ENCODE peak calls at places on chromosomes 16 and 17, in eight cellular contexts. W is upper lobe of left lung, Y is GM23338, P is HCT116, L is endothelial cell of umbilical vein, B is prostate gland, G is transverse colon, A is stomach. E is an unnamed sample.

GRCh38 chr17:31745964-31746650 is 112.9 kb downstream of the COPRS start:
- DNase-seq in W (no peak), Y (no peak), P (no peak), L (peak), B (no peak), G (no peak), A (no peak), E (no peak)

GRCh38 chr16:17062676-17063075 is 408.1 kb downstream of the XYLT1 start:
- DNase-seq in W (no peak), Y (no peak), P (no peak), L (no peak), B (no peak), G (no peak), A (no peak), E (no peak)

GRCh38 chr17:48483471-48484131 is 47.2 kb downstream of the HOXB1 start:
- DNase-seq in W (no peak), Y (peak), P (peak), L (no peak), B (peak), G (peak), A (no peak), E (no peak)

GRCh38 chr17:80365983-80366382 is 49.0 kb upstream of the ENDOV start:
- DNase-seq in W (no peak), Y (no peak), P (no peak), L (no peak), B (no peak), G (no peak), A (no peak), E (peak)

GRCh38 chr16:31138621-31139578 is 3.4 kb upstream of the PRSS8 start:
- DNase-seq in W (peak), Y (peak), P (peak), L (peak), B (peak), G (peak), A (peak), E (no peak)

GRCh38 chr17:76867578-76868175 is 527 bp upstream of the MGAT5B start:
- DNase-seq in W (no peak), Y (peak), P (no peak), L (peak), B (no peak), G (no peak), A (no peak), E (no peak)

GRCh38 chr17:71970312-71970711 is 150.5 kb upstream of the SOX9 start:
- DNase-seq in W (no peak), Y (no peak), P (no peak), L (no peak), B (no peak), G (no peak), A (no peak), E (no peak)

GRCh38 chr17:63679214-63679613 is 20.7 kb downstream of the LIMD2 start:
- DNase-seq in W (no peak), Y (peak), P (no peak), L (no peak), B (no peak), G (no peak), A (no peak), E (no peak)

GRCh38 chr17:76981545-76982295 is 113.5 kb downstream of the MGAT5B start:
- DNase-seq in W (no peak), Y (peak), P (no peak), L (no peak), B (no peak), G (no peak), A (no peak), E (no peak)

GRCh38 chr16:11089504-11090124 is 145.2 kb downstream of the CLEC16A start:
- DNase-seq in W (peak), Y (no peak), P (no peak), L (no peak), B (no peak), G (peak), A (peak), E (no peak)

GRCh38 chr17:15237106-15237425 is 28.1 kb downstream of the PMP22 start:
- DNase-seq in W (no peak), Y (no peak), P (no peak), L (no peak), B (no peak), G (no peak), A (no peak), E (no peak)

GRCh38 chr17:44376124-44376523 is 12.5 kb upstream of the FAM171A2 start:
- DNase-seq in W (no peak), Y (peak), P (no peak), L (peak), B (no peak), G (no peak), A (no peak), E (no peak)

GRCh38 chr17:16516594-16517018 is 24.6 kb upstream of the LRRC75A start:
- DNase-seq in W (no peak), Y (no peak), P (peak), L (peak), B (no peak), G (no peak), A (no peak), E (no peak)

GRCh38 chr17:79573196-79573929 is 37.5 kb downstream of the RBFOX3 start:
- DNase-seq in W (no peak), Y (no peak), P (no peak), L (no peak), B (no peak), G (no peak), A (no peak), E (no peak)

GRCh38 chr17:79990704-79991103 is 45.0 kb downstream of the TBC1D16 start:
- DNase-seq in W (no peak), Y (no peak), P (no peak), L (no peak), B (no peak), G (no peak), A (no peak), E (no peak)

GRCh38 chr16:72878301-72879269 is 169.3 kb downstream of the ZFHX3 start:
- DNase-seq in W (no peak), Y (no peak), P (no peak), L (no peak), B (no peak), G (no peak), A (no peak), E (no peak)

GRCh38 chr17:67800495-67800928 is 24.8 kb upstream of the BPTF start:
- DNase-seq in W (peak), Y (peak), P (peak), L (peak), B (peak), G (peak), A (peak), E (peak)

GRCh38 chr17:50331085-50331791 is 14.7 kb upstream of the XYLT2 start:
- DNase-seq in W (no peak), Y (no peak), P (no peak), L (no peak), B (no peak), G (no peak), A (no peak), E (no peak)

GRCh38 chr16:67959520-67959919 is 8.9 kb downstream of the SLC12A4 start:
- DNase-seq in W (peak), Y (no peak), P (no peak), L (no peak), B (no peak), G (peak), A (no peak), E (peak)

GRCh38 chr17:81907219-81908145 is 3.7 kb downstream of the PCYT2 start:
- DNase-seq in W (no peak), Y (no peak), P (no peak), L (no peak), B (no peak), G (no peak), A (no peak), E (no peak)

GRCh38 chr16:11390573-11391495 is 45.6 kb downstream of the RMI2 start:
- DNase-seq in W (no peak), Y (no peak), P (no peak), L (no peak), B (no peak), G (no peak), A (no peak), E (peak)

GRCh38 chr17:74682442-74683190 is 30.1 kb downstream of the CD300LF start:
- DNase-seq in W (no peak), Y (no peak), P (no peak), L (no peak), B (no peak), G (no peak), A (no peak), E (no peak)

DNA sequence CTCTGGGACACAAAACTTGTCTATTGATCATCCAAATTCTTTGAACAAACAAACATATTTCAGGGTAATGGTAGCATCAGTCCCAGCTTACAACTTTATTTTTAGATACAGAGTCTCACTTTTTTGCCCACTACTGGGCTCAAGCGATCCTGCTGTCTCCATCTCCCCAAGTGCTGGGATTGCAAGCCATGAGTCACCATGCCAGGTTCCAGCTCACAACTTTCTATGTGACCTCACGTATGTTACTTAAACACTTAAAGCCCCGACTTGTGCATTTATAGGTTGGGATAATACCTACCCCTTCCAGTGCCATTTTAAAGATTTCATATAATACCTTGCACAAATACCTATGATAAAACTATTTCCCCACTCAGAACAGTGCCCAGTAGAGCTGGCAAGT is 42.0 kb upstream of the KSR1 start:
- DNase-seq in W (no peak), Y (no peak), P (no peak), L (no peak), B (no peak), G (no peak), A (no peak), E (peak)
- TF ChIP-seq POLR2AphosphoS5 in W (no peak), Y (no peak), P (no peak), L (no peak), B (no peak), G (no peak), A (no peak), E (no peak)

GRCh38 chr17:8222630-8223355 is 12.4 kb upstream of the AURKB start:
- DNase-seq in W (peak), Y (peak), P (peak), L (peak), B (peak), G (peak), A (peak), E (peak)
- TF ChIP-seq POLR2AphosphoS5 in W (peak), Y (peak), P (peak), L (peak), B (peak), G (peak), A (peak), E (peak)

DNA sequence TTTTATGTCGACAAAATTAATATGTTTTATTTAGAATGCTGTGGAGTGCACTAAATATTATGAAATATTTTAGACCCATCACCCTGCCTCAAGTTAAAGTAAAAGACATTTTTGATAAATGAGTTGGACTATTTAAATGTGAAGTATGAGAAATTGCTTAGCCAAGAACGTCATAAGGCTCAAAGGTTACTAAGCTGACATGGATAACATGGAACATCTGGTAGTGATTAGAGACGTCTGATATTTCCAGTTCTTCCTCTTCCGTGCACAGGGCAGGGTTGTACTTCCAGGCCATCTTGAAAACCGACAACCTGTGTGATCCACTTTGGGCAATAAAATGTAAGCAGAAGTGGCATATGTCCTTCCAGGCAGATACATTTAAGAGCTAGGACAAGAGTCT is 7.2 kb upstream of the CCL8 start:
- DNase-seq in W (no peak), Y (no peak), P (no peak), L (no peak), B (no peak), G (no peak), A (no peak), E (no peak)
- TF ChIP-seq POLR2AphosphoS5 in W (no peak), Y (no peak), P (no peak), L (no peak), B (no peak), G (peak), A (no peak), E (no peak)

GRCh38 chr17:3959295-3959899 is 4.8 kb downstream of the ATP2A3 start:
- DNase-seq in W (no peak), Y (no peak), P (no peak), L (peak), B (peak), G (peak), A (peak), E (no peak)
- TF ChIP-seq POLR2AphosphoS5 in W (peak), Y (no peak), P (no peak), L (no peak), B (peak), G (no peak), A (peak), E (no peak)

GRCh38 chr17:7574176-7574953 is 5.1 kb upstream of the CD68 start:
- DNase-seq in W (no peak), Y (no peak), P (no peak), L (no peak), B (no peak), G (no peak), A (no peak), E (no peak)

GRCh38 chr17:7575959-7576358 is 3.5 kb upstream of the CD68 start:
- DNase-seq in W (no peak), Y (no peak), P (no peak), L (no peak), B (no peak), G (no peak), A (no peak), E (no peak)

GRCh38 chr17:7575481-7575883 is 4.0 kb upstream of the CD68 start:
- DNase-seq in W (no peak), Y (no peak), P (no peak), L (no peak), B (no peak), G (no peak), A (no peak), E (no peak)

GRCh38 chr17:7577327-7578199 is 1.9 kb upstream of the CD68 start:
- DNase-seq in W (no peak), Y (no peak), P (no peak), L (no peak), B (no peak), G (no peak), A (no peak), E (no peak)

DNA sequence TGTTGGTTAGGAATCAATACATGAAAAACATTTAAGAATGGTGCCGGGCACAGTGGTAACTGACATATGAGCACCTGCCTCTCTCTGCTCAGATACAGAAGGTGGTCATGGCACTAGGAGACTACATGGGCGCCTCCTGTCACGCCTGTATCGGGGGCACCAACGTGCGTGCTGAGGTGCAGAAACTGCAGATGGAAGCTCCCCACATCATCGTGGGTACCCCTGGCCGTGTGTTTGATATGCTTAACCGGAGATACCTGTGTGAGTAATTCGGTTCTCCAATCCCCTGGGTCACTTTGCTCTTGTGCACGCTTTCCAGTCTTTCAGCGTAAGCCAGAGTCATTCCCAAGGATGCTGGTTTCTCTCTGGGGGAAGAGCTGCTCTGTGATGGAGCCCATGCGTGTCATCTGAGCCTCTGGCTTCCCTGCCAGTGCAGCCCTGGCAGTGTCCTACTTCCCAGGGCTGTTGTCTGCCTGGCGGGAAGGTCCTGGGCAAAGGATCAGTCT is 3.0 kb upstream of the CD68 start:
- DNase-seq in W (no peak), Y (no peak), P (no peak), L (no peak), B (no peak), G (no peak), A (no peak), E (no peak)
- TF ChIP-seq POLR2AphosphoS5 in W (no peak), Y (no peak), P (peak), L (peak), B (no peak), G (no peak), A (no peak), E (no peak)

DNA sequence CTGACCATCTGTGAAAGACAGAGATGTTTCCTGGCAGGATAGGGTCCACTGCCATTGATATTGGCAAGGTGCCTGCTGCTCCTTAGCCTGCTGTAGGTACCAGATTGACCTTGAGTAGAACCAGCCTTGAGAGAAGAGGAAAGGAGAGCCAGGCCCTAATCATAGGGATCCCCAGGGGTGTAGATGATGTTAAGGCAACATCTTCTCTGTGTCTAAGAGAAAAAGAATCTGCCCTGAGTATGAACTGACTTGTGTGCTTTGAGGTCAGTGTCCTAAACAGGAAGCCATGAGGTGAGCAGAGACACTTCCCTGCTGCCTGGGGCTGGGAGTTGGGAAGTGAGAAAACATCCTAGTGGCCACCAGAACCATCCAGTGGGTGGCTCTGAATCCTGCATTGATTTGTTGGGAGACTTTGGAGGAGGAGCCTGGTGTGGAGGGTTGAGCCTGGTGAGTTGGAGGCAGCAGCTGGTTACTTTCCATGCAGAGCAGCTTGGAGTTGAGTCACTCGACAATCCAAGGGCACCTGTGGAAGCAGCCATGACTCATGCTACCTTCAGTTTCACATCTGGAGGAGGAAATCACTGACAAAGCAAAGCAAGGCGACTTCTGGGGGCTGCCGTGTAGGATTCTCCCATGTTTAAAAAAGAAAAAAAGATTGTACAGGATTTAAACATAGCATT is 47.8 kb downstream of the BMERB1 start:
- DNase-seq in W (peak), Y (peak), P (peak), L (peak), B (peak), G (peak), A (peak), E (no peak)
- TF ChIP-seq POLR2AphosphoS5 in W (peak), Y (no peak), P (peak), L (peak), B (no peak), G (peak), A (peak), E (no peak)

E was measured in suprapubic skin.